ENCODE peak calls at places on chromosomes 6 and 20, in five cellular contexts. I is BJ, O is heart left ventricle, Y is upper lobe of left lung, H is fibroblast of mammary gland. Q is an unnamed sample.

GRCh38 chr6:165662671-165663282 is at the start of gene PDE10A:
- DNase-seq in I (no peak), O (peak; percentile 84), Y (peak; percentile 86), H (no peak), Q (peak; percentile 23)

GRCh38 chr6:70846207-70846835 is 110.5 kb downstream of the B3GAT2 start:
- DNase-seq in I (no peak), O (no peak), Y (no peak), H (no peak), Q (no peak)

GRCh38 chr6:45655630-45656422 is 278.1 kb upstream of the SUPT3H start:
- DNase-seq in I (peak; percentile 100), O (no peak), Y (no peak), H (peak; percentile 100), Q (no peak)

GRCh38 chr6:166771701-166772100 is 144.7 kb upstream of the RPS6KA2 start:
- DNase-seq in I (no peak), O (no peak), Y (no peak), H (no peak), Q (no peak)

GRCh38 chr6:161303628-161304340 is 29.9 kb upstream of the AGPAT4 start:
- DNase-seq in I (no peak), O (no peak), Y (peak; percentile 73), H (peak; percentile 70), Q (no peak)

GRCh38 chr20:58981564-58982364 is 708 bp downstream of the NELFCD start:
- DNase-seq in I (no peak), O (no peak), Y (no peak), H (peak; percentile 25), Q (peak; percentile 22)

GRCh38 chr6:167146977-167147376 is 10.8 kb downstream of the GPR31 start:
- DNase-seq in I (no peak), O (no peak), Y (no peak), H (no peak), Q (no peak)

GRCh38 chr20:31675828-31676533 is 38.3 kb downstream of the COX4I2 start:
- DNase-seq in I (no peak), O (no peak), Y (no peak), H (peak; percentile 80), Q (no peak)

GRCh38 chr6:33781105-33781975 is 7.6 kb downstream of the LEMD2 start:
- DNase-seq in I (no peak), O (no peak), Y (no peak), H (no peak), Q (no peak)

GRCh38 chr20:53264604-53265003 is 292.4 kb downstream of the TSHZ2 start:
- DNase-seq in I (no peak), O (no peak), Y (no peak), H (no peak), Q (no peak)

GRCh38 chr6:33192671-33193602 is 670 bp upstream of the COL11A2 start:
- DNase-seq in I (no peak), O (peak; percentile 49), Y (peak; percentile 90), H (no peak), Q (no peak)

GRCh38 chr20:2521369-2522305 is 12.9 kb upstream of the ZNF343 start:
- DNase-seq in I (no peak), O (no peak), Y (no peak), H (peak; percentile 49), Q (peak; percentile 39)

GRCh38 chr6:15062311-15063252 is 183.3 kb upstream of the JARID2 start:
- DNase-seq in I (no peak), O (no peak), Y (no peak), H (peak; percentile 93), Q (no peak)

GRCh38 chr6:52574709-52575489 is 2.0 kb downstream of the TRAM2 start:
- DNase-seq in I (no peak), O (no peak), Y (no peak), H (peak; percentile 69), Q (no peak)

GRCh38 chr6:52571099-52571755 is 5.6 kb downstream of the TRAM2 start:
- DNase-seq in I (no peak), O (no peak), Y (no peak), H (no peak), Q (peak; percentile 55)

GRCh38 chr6:52575490-52575868 is 1.4 kb downstream of the TRAM2 start:
- DNase-seq in I (no peak), O (no peak), Y (no peak), H (no peak), Q (no peak)

GRCh38 chr6:52572536-52572935 is 4.3 kb downstream of the TRAM2 start:
- DNase-seq in I (no peak), O (no peak), Y (no peak), H (no peak), Q (no peak)

DNA sequence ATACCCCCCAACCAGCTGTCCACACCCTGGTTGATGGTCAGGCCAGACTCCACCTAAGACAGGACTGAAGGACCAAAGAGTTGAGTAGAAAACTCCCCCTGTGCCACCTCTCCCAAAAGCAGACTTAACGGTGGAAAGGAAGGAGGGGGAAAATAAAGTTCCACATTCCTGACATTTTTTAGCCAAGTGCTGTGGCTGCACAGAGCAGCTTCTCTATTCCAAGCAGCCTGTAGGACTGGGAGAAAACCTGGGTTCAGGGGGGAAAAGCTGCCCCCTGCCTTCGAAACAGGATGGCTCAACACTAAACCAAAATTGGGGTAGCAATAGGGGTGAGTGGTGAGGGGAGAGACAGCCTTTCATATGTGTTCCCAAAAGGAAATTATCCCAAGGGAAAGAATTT is 3.6 kb downstream of the TRAM2 start:
- DNase-seq in I (no peak), O (no peak), Y (no peak), H (no peak), Q (no peak)
- TF ChIP-seq CTCF in I (peak; percentile 37), O (no peak), Y (no peak), H (peak; percentile 14), Q (no peak)

GRCh38 chr6:499617-500016 is 108.1 kb downstream of the IRF4 start:
- DNase-seq in I (no peak), O (no peak), Y (no peak), H (no peak), Q (no peak)
- H3K4me3 ChIP-seq in I (no peak overlapping the region), O (no peak overlapping the region), Y (no peak overlapping the region), H (no peak overlapping the region), Q (no peak overlapping the region)

DNA sequence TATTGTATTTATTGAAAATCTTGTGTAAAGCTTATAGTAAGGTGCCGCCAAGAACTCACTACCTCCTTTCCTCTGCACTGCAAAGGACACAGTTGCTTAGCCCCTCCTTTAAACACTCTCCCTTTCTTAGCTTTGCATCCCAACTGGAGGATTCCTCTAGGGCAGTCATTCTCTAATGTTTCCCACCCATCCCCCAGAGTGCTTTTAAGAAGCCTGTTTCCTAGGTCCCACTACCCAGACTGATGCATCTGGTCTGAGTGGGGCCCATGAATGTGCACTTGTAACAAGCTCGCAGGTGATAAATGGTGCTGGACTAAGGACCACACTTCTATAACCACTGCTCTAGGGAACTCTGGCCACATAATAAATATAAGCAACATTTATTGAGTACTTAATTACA is 55.2 kb downstream of the B4GALT5 start:
- DNase-seq in I (no peak), O (no peak), Y (no peak), H (no peak), Q (no peak)
- TF ChIP-seq CTCF in I (no peak), O (no peak), Y (no peak), H (no peak), Q (no peak)

GRCh38 chr6:32108094-32108627 is 977 bp downstream of the TNXB start:
- DNase-seq in I (no peak), O (peak; percentile 81), Y (peak; percentile 87), H (peak; percentile 55), Q (no peak)
- H3K4me3 ChIP-seq in I (peak overlapping the region; percentile 3), O (peak overlapping the region; percentile 55), Y (peak overlapping the region; percentile 49), H (no peak overlapping the region), Q (no peak overlapping the region)

GRCh38 chr6:37485259-37485658 is 14.4 kb downstream of the CCDC167 start:
- DNase-seq in I (no peak), O (no peak), Y (no peak), H (no peak), Q (peak; percentile 54)
- TF ChIP-seq CTCF in I (no peak), O (no peak), Y (no peak), H (peak; percentile 12), Q (peak; percentile 56)

GRCh38 chr20:34834459-34834893 is 9.0 kb upstream of the NCOA6 start:
- DNase-seq in I (no peak), O (no peak), Y (no peak), H (peak; percentile 52), Q (no peak)
- H3K4me3 ChIP-seq in I (no peak overlapping the region), O (no peak overlapping the region), Y (no peak overlapping the region), H (no peak overlapping the region), Q (peak overlapping the region; percentile 39)

DNA sequence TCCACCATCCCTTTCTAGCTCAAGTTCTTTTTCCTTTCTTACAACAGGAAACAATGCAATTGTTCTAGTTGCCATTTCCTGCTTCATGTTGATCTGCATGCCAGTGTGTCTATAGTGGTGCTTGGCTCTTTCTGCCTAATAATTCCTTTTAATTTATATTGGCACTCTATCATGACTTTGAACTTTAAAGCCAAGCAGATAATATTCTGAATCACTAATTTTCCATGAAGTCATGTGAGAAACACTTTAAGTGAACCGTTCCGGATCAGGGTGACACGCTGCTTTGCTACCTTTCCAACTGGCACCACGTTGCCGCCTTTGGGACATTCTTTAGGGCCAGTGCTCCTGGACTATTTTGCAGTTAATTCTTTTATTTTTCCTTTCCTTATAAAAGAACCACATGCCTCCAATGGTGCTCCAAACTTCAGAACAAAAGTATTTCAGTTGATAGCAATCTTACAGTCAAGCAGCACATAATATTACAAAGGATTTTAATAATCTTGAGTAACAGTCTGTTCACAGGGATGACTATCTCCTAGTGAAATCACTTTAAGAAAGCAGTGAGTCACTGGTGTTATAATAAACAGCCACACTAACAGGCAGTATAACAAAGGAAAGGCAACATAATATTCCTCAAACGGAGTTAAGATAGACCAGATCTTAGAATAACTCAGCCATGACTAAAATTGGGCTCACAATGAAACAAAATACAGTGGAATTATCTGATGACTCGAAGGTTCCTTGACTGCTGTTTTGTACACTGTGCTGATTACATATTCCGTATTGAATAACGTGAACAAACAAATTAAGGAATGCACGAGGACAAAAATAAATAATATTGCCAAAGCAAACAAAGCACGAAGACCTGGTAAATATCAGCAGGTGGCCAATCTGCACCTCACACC is 19.0 kb upstream of the BLOC1S5 start:
- DNase-seq in I (peak; percentile 83), O (no peak), Y (no peak), H (peak; percentile 94), Q (no peak)
- TF ChIP-seq CTCF in I (peak; percentile 5), O (no peak), Y (no peak), H (peak; percentile 10), Q (no peak)

DNA sequence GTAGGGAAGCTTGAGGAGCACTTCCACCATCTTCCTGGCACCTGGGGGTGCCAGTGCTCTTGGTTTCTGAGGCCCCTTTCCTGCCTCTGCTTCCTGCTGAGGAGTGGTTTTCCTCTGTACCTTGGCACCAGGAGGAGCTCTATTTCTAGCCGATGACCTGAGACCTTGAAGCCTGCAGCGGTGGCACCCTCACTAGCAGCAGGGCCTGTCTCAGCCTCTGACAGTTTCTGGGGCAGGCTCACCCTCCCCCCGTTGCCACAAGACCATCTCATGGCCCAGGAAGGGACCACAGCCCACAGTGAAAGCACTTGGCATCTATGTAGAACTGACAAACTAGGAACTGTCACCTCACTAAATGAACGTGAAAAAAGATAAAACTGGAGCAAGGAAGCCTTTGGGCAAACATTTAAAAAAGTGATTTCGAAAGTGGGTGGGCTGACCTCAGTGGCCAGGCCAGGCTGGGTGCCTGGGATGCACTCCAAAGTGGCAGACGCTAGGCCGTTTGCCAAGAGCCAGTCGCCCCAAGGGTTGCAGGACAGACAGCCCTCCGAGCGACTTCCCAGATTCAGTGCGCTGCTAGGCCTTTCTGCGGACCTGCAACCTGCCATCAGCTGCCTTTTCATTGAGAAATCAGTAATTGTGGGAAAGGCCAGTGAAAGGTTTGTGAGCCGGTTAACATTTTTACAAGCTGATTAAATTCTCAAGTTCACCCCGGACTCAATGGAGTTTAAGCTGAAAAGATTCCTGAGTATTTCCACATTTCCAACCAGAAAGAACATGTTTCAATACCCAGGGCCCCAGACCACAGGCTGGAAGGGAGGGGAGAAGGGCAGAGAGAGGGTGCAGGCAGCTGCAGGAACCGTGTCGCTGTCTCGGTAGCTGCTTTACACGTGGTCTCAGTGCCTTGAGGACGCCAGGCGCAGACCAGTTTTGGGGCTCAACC is 303.7 kb downstream of the ESR1 start:
- DNase-seq in I (peak; percentile 47), O (peak; percentile 71), Y (no peak), H (no peak), Q (peak; percentile 58)
- H3K4me3 ChIP-seq in I (no peak overlapping the region), O (no peak overlapping the region), Y (no peak overlapping the region), H (no peak overlapping the region), Q (no peak overlapping the region)